ENCODE peak calls at places on chromosomes 12 and 14, in nine cellular contexts. Y is uterus; X is body of pancreas; U is thoracic aorta; M is iPS DF 6.9; C is fibroblast of lung; V is mesenchymal stem cell; L is effector memory CD4-positive, alpha-beta T cell; K is testis. J is an unnamed sample. For H3K9me3, the result is how much of the 10 kb centered on the place peaks cover.

GRCh38 chr12:1911598-1912575 is 6.6 kb downstream of the CACNA2D4 start:
- DNase-seq in Y (no peak), X (no peak), U (no peak), M (no peak), C (no peak), V (no peak), L (no peak), K (peak), J (no peak)

GRCh38 chr14:49745191-49745590 is 22.8 kb upstream of the KLHDC2 start:
- DNase-seq in Y (no peak), X (no peak), U (no peak), M (no peak), C (no peak), V (no peak), L (no peak), K (no peak), J (no peak)

GRCh38 chr12:52181757-52182156 is 10.1 kb downstream of the KRT80 start:
- DNase-seq in Y (no peak), X (no peak), U (no peak), M (no peak), C (peak), V (peak), L (no peak), K (no peak), J (no peak)

GRCh38 chr12:126915309-126915708 is 1351.7 kb upstream of the TMEM132C start:
- DNase-seq in Y (no peak), X (no peak), U (no peak), M (no peak), C (no peak), V (no peak), L (no peak), K (no peak), J (no peak)

GRCh38 chr12:12973019-12973418 is 21.0 kb upstream of the GPRC5D start:
- DNase-seq in Y (no peak), X (no peak), U (no peak), M (no peak), C (no peak), V (no peak), L (no peak), K (no peak), J (no peak)

GRCh38 chr12:116969615-116970575 is 59.1 kb downstream of the FBXW8 start:
- DNase-seq in Y (no peak), X (no peak), U (no peak), M (no peak), C (peak), V (no peak), L (no peak), K (peak), J (peak)

GRCh38 chr12:42744539-42745156 is 155.1 kb upstream of the PRICKLE1 start:
- DNase-seq in Y (peak), X (no peak), U (no peak), M (no peak), C (peak), V (peak), L (no peak), K (no peak), J (no peak)

GRCh38 chr12:25788707-25789106 is 169.8 kb upstream of the RASSF8 start:
- DNase-seq in Y (no peak), X (no peak), U (no peak), M (no peak), C (no peak), V (no peak), L (no peak), K (no peak), J (no peak)

GRCh38 chr14:92490239-92490959 is 23.2 kb upstream of the RIN3 start:
- DNase-seq in Y (no peak), X (no peak), U (no peak), M (no peak), C (no peak), V (no peak), L (no peak), K (peak), J (no peak)

GRCh38 chr14:22025884-22026283 is 352.3 kb upstream of the OR4E1 start:
- DNase-seq in Y (no peak), X (no peak), U (no peak), M (no peak), C (no peak), V (no peak), L (no peak), K (no peak), J (no peak)

GRCh38 chr12:39294712-39295111 is 148.2 kb downstream of the KIF21A start:
- DNase-seq in Y (no peak), X (no peak), U (no peak), M (no peak), C (no peak), V (no peak), L (no peak), K (peak), J (no peak)

GRCh38 chr12:2341871-2342270 is 289.1 kb downstream of the CACNA1C start:
- DNase-seq in Y (no peak), X (no peak), U (no peak), M (no peak), C (peak), V (peak), L (no peak), K (no peak), J (no peak)

GRCh38 chr12:52043386-52044212 is 7.6 kb upstream of the NR4A1 start:
- DNase-seq in Y (no peak), X (peak), U (peak), M (no peak), C (no peak), V (no peak), L (no peak), K (peak), J (peak)

GRCh38 chr14:73727181-73727580 is 13.0 kb upstream of the PNMA1 start:
- DNase-seq in Y (no peak), X (no peak), U (no peak), M (no peak), C (no peak), V (no peak), L (no peak), K (no peak), J (no peak)

GRCh38 chr12:48106574-48107251 is 834 bp upstream of the SENP1 start:
- DNase-seq in Y (no peak), X (no peak), U (no peak), M (no peak), C (no peak), V (no peak), L (no peak), K (no peak), J (no peak)

GRCh38 chr12:58976146-58976545 is 55.8 kb upstream of the LRIG3 start:
- DNase-seq in Y (no peak), X (no peak), U (no peak), M (no peak), C (no peak), V (no peak), L (no peak), K (no peak), J (no peak)

GRCh38 chr12:116534341-116535121 is 24.6 kb upstream of the MAP1LC3B2 start:
- DNase-seq in Y (peak), X (no peak), U (no peak), M (no peak), C (peak), V (peak), L (no peak), K (peak), J (peak)

GRCh38 chr12:18296909-18297280 is 35.6 kb downstream of the PIK3C2G start:
- DNase-seq in Y (no peak), X (no peak), U (no peak), M (no peak), C (no peak), V (no peak), L (no peak), K (no peak), J (no peak)

GRCh38 chr14:100677152-100677924 is 49.4 kb upstream of the DLK1 start:
- DNase-seq in Y (peak), X (no peak), U (no peak), M (no peak), C (no peak), V (peak), L (no peak), K (peak), J (no peak)

GRCh38 chr12:108505121-108505520 is 10.0 kb upstream of the FICD start:
- DNase-seq in Y (no peak), X (no peak), U (no peak), M (no peak), C (no peak), V (no peak), L (no peak), K (no peak), J (no peak)

GRCh38 chr14:93683241-93683640 is 105.0 kb downstream of the PRIMA1 start:
- DNase-seq in Y (no peak), X (no peak), U (no peak), M (peak), C (no peak), V (no peak), L (no peak), K (peak), J (no peak)

GRCh38 chr14:20489093-20489994 is 16.0 kb upstream of the RNASE10 start:
- DNase-seq in Y (no peak), X (no peak), U (no peak), M (no peak), C (no peak), V (no peak), L (no peak), K (no peak), J (no peak)

GRCh38 chr14:33534636-33535035 is 416.2 kb downstream of the EGLN3 start:
- DNase-seq in Y (no peak), X (no peak), U (no peak), M (no peak), C (peak), V (peak), L (no peak), K (no peak), J (no peak)

GRCh38 chr12:51972849-51973273 is 21.4 kb downstream of the ACVR1B start:
- DNase-seq in Y (peak), X (no peak), U (no peak), M (no peak), C (peak), V (peak), L (peak), K (peak), J (peak)

GRCh38 chr14:68469208-68469713 is 323.6 kb downstream of the ZFP36L1 start:
- DNase-seq in Y (no peak), X (no peak), U (no peak), M (no peak), C (no peak), V (no peak), L (no peak), K (no peak), J (no peak)

GRCh38 chr12:98998697-98999299 is 353.7 kb downstream of the APAF1 start:
- DNase-seq in Y (no peak), X (no peak), U (no peak), M (no peak), C (peak), V (peak), L (no peak), K (no peak), J (no peak)

GRCh38 chr14:104048758-104049496 is 36.6 kb upstream of the ASPG start:
- DNase-seq in Y (no peak), X (no peak), U (no peak), M (no peak), C (peak), V (peak), L (no peak), K (no peak), J (no peak)

GRCh38 chr12:113299619-113300237 is 35.2 kb downstream of the SLC8B1 start:
- DNase-seq in Y (peak), X (peak), U (peak), M (peak), C (peak), V (peak), L (no peak), K (peak), J (peak)

GRCh38 chr12:109154485-109155438 is 38.4 kb downstream of the ACACB start:
- DNase-seq in Y (peak), X (peak), U (peak), M (peak), C (peak), V (peak), L (peak), K (peak), J (peak)

GRCh38 chr14:94342334-94342934 is 19.3 kb upstream of the SERPINA6 start:
- DNase-seq in Y (peak), X (peak), U (peak), M (no peak), C (peak), V (peak), L (no peak), K (peak), J (peak)

GRCh38 chr12:127628655-127629054 is 638.3 kb upstream of the TMEM132C start:
- DNase-seq in Y (no peak), X (no peak), U (no peak), M (no peak), C (peak), V (peak), L (no peak), K (no peak), J (no peak)

GRCh38 chr14:68247867-68248266 is 428.3 kb downstream of the RAD51B start:
- DNase-seq in Y (peak), X (no peak), U (no peak), M (no peak), C (no peak), V (peak), L (no peak), K (no peak), J (peak)

GRCh38 chr14:57390806-57391562 is 598 bp downstream of the NAA30 start:
- DNase-seq in Y (no peak), X (peak), U (no peak), M (no peak), C (peak), V (peak), L (no peak), K (peak), J (peak)

GRCh38 chr12:93380480-93381121 is 2.9 kb downstream of the NUDT4 start:
- DNase-seq in Y (no peak), X (no peak), U (no peak), M (no peak), C (peak), V (peak), L (no peak), K (no peak), J (no peak)

GRCh38 chr12:88298761-88299242 is 156.7 kb downstream of the TMTC3 start:
- DNase-seq in Y (no peak), X (no peak), U (no peak), M (no peak), C (peak), V (peak), L (no peak), K (no peak), J (no peak)

GRCh38 chr12:12718853-12719252 is 1.7 kb downstream of the CDKN1B start:
- DNase-seq in Y (no peak), X (no peak), U (no peak), M (no peak), C (peak), V (peak), L (no peak), K (no peak), J (no peak)

GRCh38 chr12:127926004-127926403 is 341.0 kb upstream of the TMEM132C start:
- DNase-seq in Y (no peak), X (no peak), U (no peak), M (no peak), C (peak), V (peak), L (no peak), K (peak), J (peak)

GRCh38 chr12:124861898-124862676 is 1.6 kb downstream of the SCARB1 start:
- DNase-seq in Y (no peak), X (no peak), U (no peak), M (no peak), C (no peak), V (no peak), L (no peak), K (no peak), J (peak)
- H3K4me3 ChIP-seq in Y (no peak), X (no peak), U (no peak), M (no peak), C (peak), V (peak), L (no peak), K (no peak), J (no peak)

DNA sequence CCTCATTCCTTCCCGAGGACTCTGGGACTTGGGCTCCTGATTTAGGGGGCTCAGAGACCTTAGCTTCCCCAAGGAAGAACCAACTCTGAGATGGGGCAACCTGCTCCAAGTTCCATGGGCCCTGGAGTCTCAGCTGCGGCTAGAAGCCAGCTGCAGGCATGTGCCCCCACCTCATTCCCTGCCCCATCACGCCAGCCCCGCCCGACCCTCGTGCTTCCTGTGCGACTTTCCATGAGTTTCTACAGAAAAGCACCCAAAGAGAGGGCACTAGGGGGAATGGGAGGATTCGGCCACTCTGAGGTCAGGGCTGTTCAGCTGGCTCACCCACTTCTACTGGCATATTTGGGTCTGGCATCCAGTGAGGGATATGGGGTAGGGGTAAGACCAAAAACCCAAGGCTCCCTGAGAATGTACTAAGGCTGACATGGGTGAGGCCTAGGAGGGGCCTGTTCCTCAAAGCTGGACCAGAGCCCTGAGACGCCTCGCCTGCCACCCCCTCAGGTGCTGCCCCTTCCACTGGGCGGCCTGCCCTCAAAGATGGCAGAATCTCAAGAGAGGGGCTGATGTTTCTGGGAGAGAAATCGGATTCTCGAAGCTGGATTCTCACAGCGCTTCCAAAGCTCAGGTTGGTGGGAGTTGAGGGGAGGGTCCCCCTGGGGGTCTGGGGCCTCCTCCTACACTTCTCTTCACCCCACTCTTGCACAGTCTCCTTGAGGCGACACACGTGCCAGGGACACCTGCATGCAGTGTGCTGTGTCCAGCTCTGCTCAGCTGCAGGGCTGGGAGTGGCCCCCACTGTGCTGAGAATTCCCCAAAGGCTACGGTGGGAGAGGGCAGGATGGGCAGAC is 22.1 kb downstream of the FAIM2 start:
- DNase-seq in Y (no peak), X (no peak), U (no peak), M (no peak), C (no peak), V (no peak), L (no peak), K (no peak), J (no peak)
- H3K9me3 ChIP-seq in Y (under half), X (under half), U (under half), M (under half), C (under half), V (under half), L (under half), K (under half), J (under half)

DNA sequence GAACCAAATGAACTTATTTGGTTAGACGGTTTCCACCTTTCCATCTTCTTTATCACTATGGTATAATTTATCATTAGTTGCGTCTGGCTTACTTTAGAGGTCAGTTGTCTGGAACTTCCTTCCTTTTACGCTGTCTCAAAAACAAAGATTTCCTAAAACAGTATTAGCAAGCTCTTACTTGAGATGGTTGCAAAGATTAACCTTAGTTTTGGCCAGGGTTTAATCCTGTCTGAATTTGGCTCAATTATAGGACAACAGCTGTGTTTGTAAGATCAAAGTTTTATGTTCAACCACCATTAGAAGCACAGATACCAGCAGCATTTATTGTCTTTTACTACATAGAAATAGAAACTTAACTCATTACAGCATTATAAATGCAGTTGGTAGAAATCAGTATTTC is 7.9 kb upstream of the WASHC3 start:
- DNase-seq in Y (no peak), X (no peak), U (no peak), M (no peak), C (no peak), V (no peak), L (no peak), K (no peak), J (no peak)
- H3K27ac ChIP-seq in Y (peak), X (no peak), U (no peak), M (no peak), C (no peak), V (no peak), L (no peak), K (no peak), J (no peak)

GRCh38 chr14:29928342-29928640 is 644 bp upstream of the PRKD1 start:
- DNase-seq in Y (peak), X (no peak), U (no peak), M (no peak), C (no peak), V (peak), L (no peak), K (no peak), J (no peak)
- H3K4me3 ChIP-seq in Y (peak), X (no peak), U (peak), M (peak), C (peak), V (peak), L (no peak), K (peak), J (no peak)

DNA sequence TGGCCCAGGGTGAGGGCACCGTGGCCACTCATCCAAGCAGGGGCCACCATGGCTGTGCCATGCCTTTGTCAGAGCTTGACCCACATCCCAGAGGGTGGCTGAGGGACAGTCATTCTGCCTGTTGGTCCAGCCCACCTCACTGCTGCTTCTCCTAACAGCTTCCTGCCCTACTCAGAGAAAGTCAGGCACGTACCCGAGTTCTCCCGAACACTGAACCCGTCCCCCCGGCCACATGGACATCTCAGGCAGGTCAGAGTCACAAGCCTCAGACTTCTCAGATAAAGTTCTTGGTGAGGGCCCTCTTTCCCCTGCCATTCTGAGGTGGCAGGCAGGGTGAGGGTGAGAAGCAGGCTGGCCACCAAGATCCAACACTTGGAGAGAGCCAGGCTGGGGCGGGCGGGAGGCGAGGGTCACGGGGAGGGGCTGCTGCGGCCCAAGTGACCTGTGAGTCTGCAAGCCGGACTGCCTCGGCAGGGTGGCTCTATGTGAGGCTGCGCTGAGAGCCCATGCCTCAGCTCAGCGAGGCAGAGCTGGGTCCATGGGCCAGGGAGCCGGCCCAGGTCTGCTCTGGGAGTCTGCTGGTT is 317.8 kb downstream of the TMEM121 start:
- DNase-seq in Y (no peak), X (no peak), U (no peak), M (no peak), C (no peak), V (no peak), L (no peak), K (no peak), J (no peak)
- H3K9me3 ChIP-seq in Y (under half), X (under half), U (under half), M (under half), C (under half), V (under half), L (under half), K (under half), J (under half)